ENCODE peak calls at places on chromosomes 3 and 15, in five cellular contexts. F is activated CD8-positive, alpha-beta memory T cell treated with anti-CD3 and anti-CD28 coated beads for 4 hours; C is Ammon's horn; U is anterior cingulate cortex; G is endothelial cell. T is an unnamed sample.

GRCh38 chr3:167882057-167882667 is 146.6 kb downstream of the SERPINI1 start:
- DNase-seq in F (no peak), C (peak), U (no peak), G (no peak), T (peak)

GRCh38 chr3:63561879-63562278 is 90.6 kb upstream of the SNTN start:
- DNase-seq in F (no peak), C (no peak), U (no peak), G (no peak), T (no peak)

GRCh38 chr3:172152869-172153268 is 113.5 kb downstream of the FNDC3B start:
- DNase-seq in F (no peak), C (no peak), U (no peak), G (no peak), T (no peak)

GRCh38 chr3:177772908-177773557 is 575.8 kb upstream of the TBL1XR1 start:
- DNase-seq in F (no peak), C (peak), U (no peak), G (no peak), T (no peak)

GRCh38 chr15:96487245-96487644 is 156.7 kb downstream of the NR2F2 start:
- DNase-seq in F (no peak), C (no peak), U (no peak), G (no peak), T (no peak)

GRCh38 chr15:96349933-96350292 is 19.4 kb downstream of the NR2F2 start:
- DNase-seq in F (no peak), C (no peak), U (no peak), G (no peak), T (no peak)

GRCh38 chr15:84783493-84784251 is 33.5 kb upstream of the ALPK3 start:
- DNase-seq in F (no peak), C (no peak), U (no peak), G (no peak), T (no peak)

GRCh38 chr15:97691799-97692198 is 268.7 kb upstream of the ARRDC4 start:
- DNase-seq in F (no peak), C (no peak), U (no peak), G (no peak), T (no peak)

GRCh38 chr3:33355611-33356010 is 78.4 kb downstream of the FBXL2 start:
- DNase-seq in F (no peak), C (no peak), U (no peak), G (no peak), T (no peak)

GRCh38 chr15:64096486-64097431 is 977 bp downstream of the SNX1 start:
- DNase-seq in F (no peak), C (peak), U (no peak), G (no peak), T (no peak)

GRCh38 chr3:48966876-48967361 is 23.1 kb upstream of the P4HTM start:
- DNase-seq in F (no peak), C (no peak), U (no peak), G (no peak), T (no peak)

GRCh38 chr15:55630921-55631320 is 42.8 kb upstream of the PYGO1 start:
- DNase-seq in F (no peak), C (peak), U (no peak), G (no peak), T (no peak)

GRCh38 chr15:84108725-84109124 is 126.8 kb upstream of the GOLGA6L4 start:
- DNase-seq in F (no peak), C (peak), U (no peak), G (no peak), T (no peak)

GRCh38 chr3:127889461-127889863 is 25.6 kb upstream of the KBTBD12 start:
- DNase-seq in F (no peak), C (no peak), U (no peak), G (no peak), T (no peak)

GRCh38 chr3:5756443-5756842 is 568.9 kb downstream of the EDEM1 start:
- DNase-seq in F (no peak), C (no peak), U (no peak), G (no peak), T (no peak)

GRCh38 chr3:154862265-154862664 is 217.9 kb upstream of the MME start:
- DNase-seq in F (no peak), C (no peak), U (no peak), G (no peak), T (peak)

GRCh38 chr3:159782724-159783421 is 205.8 kb upstream of the IL12A start:
- DNase-seq in F (no peak), C (no peak), U (no peak), G (no peak), T (no peak)

GRCh38 chr3:59818-60217 is 136.7 kb upstream of the CHL1 start:
- DNase-seq in F (no peak), C (no peak), U (no peak), G (no peak), T (no peak)

GRCh38 chr3:43161684-43162512 is 56.0 kb upstream of the POMGNT2 start:
- DNase-seq in F (no peak), C (peak), U (no peak), G (no peak), T (no peak)

GRCh38 chr15:74964794-74965193 is 8.2 kb upstream of the RPP25 start:
- DNase-seq in F (no peak), C (no peak), U (no peak), G (peak), T (no peak)

GRCh38 chr3:96863129-96863740 is 48.8 kb downstream of the EPHA6 start:
- DNase-seq in F (no peak), C (peak), U (no peak), G (peak), T (no peak)

GRCh38 chr3:108433928-108434327 is 76.5 kb downstream of the MYH15 start:
- DNase-seq in F (no peak), C (no peak), U (no peak), G (no peak), T (no peak)

GRCh38 chr15:86178845-86179244 is 99.2 kb downstream of the AGBL1 start:
- DNase-seq in F (no peak), C (no peak), U (no peak), G (peak), T (no peak)

T was measured in GM04503.